ENCODE peak calls at places on chromosomes 2 and 18, in six cellular contexts. A is transverse colon, L is tibial nerve, J is tibial artery, E is foreskin keratinocyte, G is lower lobe of right lung. K is an unnamed sample.

GRCh38 chr2:239928457-239929350 is 96.4 kb downstream of the NDUFA10 start:
- DNase-seq in J (peak; percentile 54), A (no peak), L (no peak), G (peak; percentile 47), E (no peak), K (peak; percentile 46)

GRCh38 chr2:197576631-197577030 is 60.8 kb downstream of the MOB4 start:
- DNase-seq in G (no peak), J (no peak), L (peak; percentile 68), A (no peak), E (no peak), K (no peak)

GRCh38 chr2:215548714-215549113 is 112.8 kb upstream of the FN1 start:
- DNase-seq in L (no peak), G (no peak), E (no peak), A (no peak), J (no peak), K (no peak)

GRCh38 chr18:7559709-7560319 is 7.3 kb upstream of the PTPRM start:
- DNase-seq in E (no peak), A (no peak), L (no peak), G (no peak), J (no peak), K (no peak)

GRCh38 chr2:59462418-59463197 is 1090.8 kb downstream of the BCL11A start:
- DNase-seq in J (no peak), L (no peak), A (no peak), E (no peak), G (no peak), K (no peak)

GRCh38 chr2:3041841-3042600 is 335.6 kb downstream of the EIPR1 start:
- DNase-seq in A (no peak), E (no peak), J (no peak), G (no peak), L (no peak), K (no peak)

GRCh38 chr2:96537734-96538486 is 1.4 kb downstream of the ARID5A start:
- DNase-seq in J (peak; percentile 74), G (no peak), E (no peak), L (no peak), A (no peak), K (peak; percentile 60)

GRCh38 chr2:20091305-20091991 is 40.0 kb upstream of the LAPTM4A start:
- DNase-seq in G (no peak), E (peak; percentile 76), L (peak; percentile 73), A (peak; percentile 33), J (peak; percentile 85), K (no peak)

GRCh38 chr2:215435261-215435808 is 533 bp downstream of the FN1 start:
- DNase-seq in E (no peak), J (no peak), A (peak; percentile 12), G (peak; percentile 53), L (no peak), K (no peak)

GRCh38 chr2:237732070-237732469 is 66.5 kb upstream of the RBM44 start:
- DNase-seq in J (no peak), A (no peak), L (no peak), G (no peak), E (no peak), K (no peak)

GRCh38 chr2:241894056-241894641 is 24.6 kb downstream of the RTP5 start:
- DNase-seq in E (no peak), G (peak; percentile 39), L (no peak), J (no peak), A (no peak), K (no peak)

GRCh38 chr2:149903626-149904025 is 316.1 kb upstream of the MMADHC start:
- DNase-seq in G (no peak), E (no peak), J (no peak), A (no peak), L (no peak), K (no peak)

GRCh38 chr2:190404487-190404886 is 3.7 kb upstream of the MFSD6 start:
- DNase-seq in G (no peak), A (no peak), J (no peak), L (no peak), E (peak; percentile 59), K (no peak)

GRCh38 chr2:153819501-153819900 is 52.2 kb upstream of the GALNT13 start:
- DNase-seq in L (no peak), A (no peak), E (no peak), J (no peak), G (no peak), K (no peak)

GRCh38 chr2:152415231-152415642 is 80.3 kb downstream of the FMNL2 start:
- DNase-seq in A (no peak), J (no peak), L (no peak), G (no peak), E (peak; percentile 86), K (no peak)

GRCh38 chr2:225120175-225120574 is 77.9 kb upstream of the DOCK10 start:
- DNase-seq in E (peak; percentile 34), G (no peak), L (no peak), J (no peak), A (no peak), K (no peak)

GRCh38 chr2:223101340-223102039 is 49.5 kb downstream of the KCNE4 start:
- DNase-seq in E (peak; percentile 86), A (no peak), G (no peak), J (no peak), L (no peak), K (peak; percentile 37)

GRCh38 chr2:67954125-67954748 is 108.6 kb downstream of the C1D start:
- DNase-seq in L (no peak), A (peak; percentile 23), G (peak; percentile 47), E (peak; percentile 42), J (no peak), K (peak; percentile 42)

GRCh38 chr18:59624384-59624760 is 72.9 kb downstream of the CCBE1 start:
- DNase-seq in L (peak; percentile 36), A (no peak), E (no peak), G (no peak), J (no peak), K (no peak)

GRCh38 chr2:14756981-14757657 is 124.6 kb downstream of the LRATD1 start:
- DNase-seq in J (no peak), L (peak; percentile 15), A (no peak), E (peak; percentile 94), G (no peak), K (no peak)

GRCh38 chr2:109531896-109532727 is 81.7 kb downstream of the SEPTIN10 start:
- DNase-seq in A (no peak), J (no peak), E (no peak), L (no peak), G (no peak), K (no peak)

GRCh38 chr2:208546860-208547650 is 140.5 kb downstream of the PTH2R start:
- DNase-seq in G (no peak), E (no peak), L (no peak), A (no peak), J (no peak), K (no peak)

GRCh38 chr2:193876980-193877379 is 1682.2 kb upstream of the TMEFF2 start:
- DNase-seq in A (no peak), L (no peak), G (no peak), J (no peak), E (no peak), K (no peak)

GRCh38 chr2:18435425-18436037 is 124.9 kb downstream of the RDH14 start:
- DNase-seq in J (no peak), E (no peak), L (peak; percentile 57), G (no peak), A (no peak), K (peak; percentile 52)

GRCh38 chr2:164066095-164066494 is 330.3 kb upstream of the FIGN start:
- DNase-seq in G (no peak), J (no peak), E (no peak), A (no peak), L (no peak), K (no peak)

GRCh38 chr2:201270293-201271001 is 10.1 kb downstream of the CASP8 start:
- DNase-seq in G (no peak), E (no peak), J (no peak), A (no peak), L (no peak), K (no peak)

GRCh38 chr2:101341421-101341820 is 32.9 kb upstream of the RNF149 start:
- DNase-seq in A (no peak), E (no peak), J (no peak), L (no peak), G (peak; percentile 64), K (no peak)

GRCh38 chr2:16568998-16569397 is 96.6 kb downstream of the CYRIA start:
- DNase-seq in J (no peak), G (no peak), A (no peak), L (no peak), E (no peak), K (no peak)

GRCh38 chr18:48831113-48831759 is 119.5 kb downstream of the SMAD7 start:
- DNase-seq in E (no peak), A (no peak), J (peak; percentile 49), L (no peak), G (peak; percentile 34), K (peak; percentile 12)
- H3K4me1 ChIP-seq in E (peaks cover 16% of the 10 kb centered on the region), A (peaks cover 42% of the 10 kb centered on the region), J (peaks cover 82% of the 10 kb centered on the region), L (no peaks in the 10 kb centered on the region), G (peaks cover 84% of the 10 kb centered on the region), K (peaks cover 35% of the 10 kb centered on the region)

GRCh38 chr2:37812414-37812813 is 112.7 kb upstream of the RMDN2 start:
- DNase-seq in E (no peak), L (no peak), A (no peak), J (no peak), G (no peak), K (no peak)
- TF ChIP-seq CTCF in E (peak; percentile 41), L (no peak), A (no peak), J (no peak), G (no peak), K (no peak)

DNA sequence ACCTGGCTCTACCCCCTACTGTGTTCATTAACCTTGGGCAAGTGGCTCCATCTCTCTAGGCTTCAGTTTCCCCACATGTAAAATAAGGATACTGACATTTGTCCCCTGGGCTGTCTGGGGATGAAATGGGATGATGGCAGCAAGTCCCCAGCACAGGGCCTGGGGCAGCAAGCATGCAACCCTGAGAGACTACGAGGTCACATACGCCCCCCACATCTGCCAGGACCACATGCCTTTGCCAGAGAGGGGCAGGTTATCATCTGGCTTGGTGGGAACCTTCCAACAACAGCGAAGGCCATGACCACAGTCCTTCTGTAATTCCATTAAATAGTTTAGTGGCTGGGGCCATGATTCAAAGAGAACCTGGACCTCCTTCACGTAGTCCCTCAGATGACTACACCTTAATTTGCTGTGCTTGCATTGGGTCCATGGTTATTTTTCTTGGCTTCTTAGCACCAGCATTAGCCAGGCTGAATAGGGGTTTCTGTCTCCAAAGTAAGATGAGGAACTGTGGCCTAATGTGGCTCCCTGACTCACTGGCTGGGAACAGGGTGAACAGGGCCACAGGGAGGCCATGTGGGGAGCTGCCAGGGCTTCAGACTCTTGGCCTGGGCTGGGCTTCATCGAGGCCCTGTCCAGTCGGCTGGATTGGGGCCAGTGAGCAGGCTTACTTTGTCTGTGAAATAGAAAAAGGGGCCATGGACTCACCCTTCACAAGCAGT is 146.1 kb upstream of the REV1 start:
- DNase-seq in E (no peak), G (no peak), J (peak; percentile 83), L (peak; percentile 48), A (no peak), K (peak; percentile 21)
- H3K4me1 ChIP-seq in E (no peaks in the 10 kb centered on the region), G (peaks cover 8% of the 10 kb centered on the region), J (peaks cover 23% of the 10 kb centered on the region), L (no peaks in the 10 kb centered on the region), A (peaks cover 4% of the 10 kb centered on the region), K (no peaks in the 10 kb centered on the region)

GRCh38 chr2:187051350-187051749 is 202.4 kb upstream of the ZSWIM2 start:
- DNase-seq in E (no peak), G (no peak), J (no peak), A (no peak), L (no peak), K (no peak)

GRCh38 chr2:187056416-187057333 is 207.7 kb upstream of the ZSWIM2 start:
- DNase-seq in A (no peak), E (no peak), L (no peak), J (no peak), G (no peak), K (no peak)

GRCh38 chr2:187057466-187057865 is 208.5 kb upstream of the ZSWIM2 start:
- DNase-seq in E (no peak), L (no peak), J (no peak), A (no peak), G (no peak), K (no peak)

GRCh38 chr2:187055463-187055862 is 206.5 kb upstream of the ZSWIM2 start:
- DNase-seq in A (no peak), J (no peak), G (no peak), E (peak; percentile 32), L (peak; percentile 20), K (no peak)

GRCh38 chr2:187054501-187055319 is 205.7 kb upstream of the ZSWIM2 start:
- DNase-seq in A (no peak), G (no peak), L (no peak), J (no peak), E (no peak), K (no peak)
- TF ChIP-seq CTCF in A (no peak), G (no peak), L (no peak), J (no peak), E (no peak), K (no peak)

K was measured in mucosa of descending colon.